ENCODE peak calls at places on chromosome 10, in eight cellular contexts. One of them, this sample, is unnamed. For H3K9me3, the result is how much of the 10 kb centered on the place peaks cover.

GRCh38 chr10:25026463-25026862 is 10.1 kb downstream of the THNSL1 start:
- DNase-seq in CD4-positive, alpha-beta T cell: no peak
- DNase-seq in MM.1S: peak
- DNase-seq in CD8-positive, alpha-beta memory T cell: no peak
- DNase-seq in body of pancreas: no peak
- DNase-seq in Karpas-422: no peak
- DNase-seq in tibial nerve: no peak
- DNase-seq in effector memory CD4-positive, alpha-beta T cell: no peak
- DNase-seq in this sample: no peak

GRCh38 chr10:118472415-118472814 is 123.0 kb downstream of the PRLHR start:
- DNase-seq in CD4-positive, alpha-beta T cell: no peak
- DNase-seq in MM.1S: no peak
- DNase-seq in CD8-positive, alpha-beta memory T cell: no peak
- DNase-seq in body of pancreas: no peak
- DNase-seq in Karpas-422: no peak
- DNase-seq in tibial nerve: no peak
- DNase-seq in effector memory CD4-positive, alpha-beta T cell: no peak
- DNase-seq in this sample: no peak

GRCh38 chr10:63115732-63116383 is 17.3 kb upstream of the NRBF2 start:
- DNase-seq in CD4-positive, alpha-beta T cell: no peak
- DNase-seq in MM.1S: no peak
- DNase-seq in CD8-positive, alpha-beta memory T cell: no peak
- DNase-seq in body of pancreas: peak
- DNase-seq in Karpas-422: no peak
- DNase-seq in tibial nerve: peak
- DNase-seq in effector memory CD4-positive, alpha-beta T cell: no peak
- DNase-seq in this sample: no peak

GRCh38 chr10:24952146-24952700 is at the start of gene PRTFDC1:
- DNase-seq in CD4-positive, alpha-beta T cell: peak
- DNase-seq in MM.1S: no peak
- DNase-seq in CD8-positive, alpha-beta memory T cell: peak
- DNase-seq in body of pancreas: peak
- DNase-seq in Karpas-422: no peak
- DNase-seq in tibial nerve: peak
- DNase-seq in effector memory CD4-positive, alpha-beta T cell: no peak
- DNase-seq in this sample: no peak

GRCh38 chr10:60266513-60266912 is 123.2 kb downstream of the ANK3 start:
- DNase-seq in CD4-positive, alpha-beta T cell: no peak
- DNase-seq in MM.1S: peak
- DNase-seq in CD8-positive, alpha-beta memory T cell: no peak
- DNase-seq in body of pancreas: no peak
- DNase-seq in Karpas-422: no peak
- DNase-seq in tibial nerve: no peak
- DNase-seq in effector memory CD4-positive, alpha-beta T cell: no peak
- DNase-seq in this sample: no peak

GRCh38 chr10:16155761-16156322 is 281.0 kb upstream of the PTER start:
- DNase-seq in CD4-positive, alpha-beta T cell: no peak
- DNase-seq in MM.1S: no peak
- DNase-seq in CD8-positive, alpha-beta memory T cell: no peak
- DNase-seq in body of pancreas: no peak
- DNase-seq in Karpas-422: no peak
- DNase-seq in tibial nerve: no peak
- DNase-seq in effector memory CD4-positive, alpha-beta T cell: no peak
- DNase-seq in this sample: no peak

GRCh38 chr10:4802711-4803487 is 23.1 kb upstream of the AKR1E2 start:
- DNase-seq in CD4-positive, alpha-beta T cell: no peak
- DNase-seq in MM.1S: no peak
- DNase-seq in CD8-positive, alpha-beta memory T cell: no peak
- DNase-seq in body of pancreas: no peak
- DNase-seq in Karpas-422: no peak
- DNase-seq in tibial nerve: no peak
- DNase-seq in effector memory CD4-positive, alpha-beta T cell: no peak
- DNase-seq in this sample: no peak

GRCh38 chr10:44968887-44969400 is 9.3 kb downstream of the RASSF4 start:
- DNase-seq in CD4-positive, alpha-beta T cell: no peak
- DNase-seq in MM.1S: no peak
- DNase-seq in CD8-positive, alpha-beta memory T cell: no peak
- DNase-seq in body of pancreas: no peak
- DNase-seq in Karpas-422: no peak
- DNase-seq in tibial nerve: no peak
- DNase-seq in effector memory CD4-positive, alpha-beta T cell: no peak
- DNase-seq in this sample: no peak

GRCh38 chr10:110724937-110725336 is 80.8 kb downstream of the RBM20 start:
- DNase-seq in CD4-positive, alpha-beta T cell: no peak
- DNase-seq in MM.1S: no peak
- DNase-seq in CD8-positive, alpha-beta memory T cell: no peak
- DNase-seq in body of pancreas: no peak
- DNase-seq in Karpas-422: no peak
- DNase-seq in tibial nerve: no peak
- DNase-seq in effector memory CD4-positive, alpha-beta T cell: no peak
- DNase-seq in this sample: no peak

GRCh38 chr10:12777840-12778585 is 223.5 kb downstream of the CCDC3 start:
- DNase-seq in CD4-positive, alpha-beta T cell: no peak
- DNase-seq in MM.1S: no peak
- DNase-seq in CD8-positive, alpha-beta memory T cell: no peak
- DNase-seq in body of pancreas: no peak
- DNase-seq in Karpas-422: no peak
- DNase-seq in tibial nerve: no peak
- DNase-seq in effector memory CD4-positive, alpha-beta T cell: no peak
- DNase-seq in this sample: no peak

GRCh38 chr10:69279110-69279509 is 814 bp downstream of the HK1 start:
- DNase-seq in CD4-positive, alpha-beta T cell: no peak
- DNase-seq in MM.1S: no peak
- DNase-seq in CD8-positive, alpha-beta memory T cell: no peak
- DNase-seq in body of pancreas: no peak
- DNase-seq in Karpas-422: peak
- DNase-seq in tibial nerve: no peak
- DNase-seq in effector memory CD4-positive, alpha-beta T cell: no peak
- DNase-seq in this sample: no peak

GRCh38 chr10:68647928-68648327 is 73.1 kb upstream of the CCAR1 start:
- DNase-seq in CD4-positive, alpha-beta T cell: no peak
- DNase-seq in MM.1S: no peak
- DNase-seq in CD8-positive, alpha-beta memory T cell: no peak
- DNase-seq in body of pancreas: no peak
- DNase-seq in Karpas-422: no peak
- DNase-seq in tibial nerve: no peak
- DNase-seq in effector memory CD4-positive, alpha-beta T cell: no peak
- DNase-seq in this sample: no peak

GRCh38 chr10:31754803-31755624 is 173.6 kb downstream of the ARHGAP12 start:
- DNase-seq in CD4-positive, alpha-beta T cell: no peak
- DNase-seq in MM.1S: no peak
- DNase-seq in CD8-positive, alpha-beta memory T cell: no peak
- DNase-seq in body of pancreas: peak
- DNase-seq in Karpas-422: no peak
- DNase-seq in tibial nerve: no peak
- DNase-seq in effector memory CD4-positive, alpha-beta T cell: no peak
- DNase-seq in this sample: no peak

GRCh38 chr10:62632071-62632809 is 172.3 kb upstream of the ADO start:
- DNase-seq in CD4-positive, alpha-beta T cell: peak
- DNase-seq in MM.1S: no peak
- DNase-seq in CD8-positive, alpha-beta memory T cell: peak
- DNase-seq in body of pancreas: no peak
- DNase-seq in Karpas-422: peak
- DNase-seq in tibial nerve: peak
- DNase-seq in effector memory CD4-positive, alpha-beta T cell: peak
- DNase-seq in this sample: no peak

GRCh38 chr10:15320118-15320517 is 51.0 kb downstream of the FAM171A1 start:
- DNase-seq in CD4-positive, alpha-beta T cell: no peak
- DNase-seq in MM.1S: no peak
- DNase-seq in CD8-positive, alpha-beta memory T cell: no peak
- DNase-seq in body of pancreas: no peak
- DNase-seq in Karpas-422: no peak
- DNase-seq in tibial nerve: no peak
- DNase-seq in effector memory CD4-positive, alpha-beta T cell: no peak
- DNase-seq in this sample: no peak

GRCh38 chr10:63703113-63703670 is 182.0 kb downstream of the REEP3 start:
- DNase-seq in CD4-positive, alpha-beta T cell: no peak
- DNase-seq in MM.1S: no peak
- DNase-seq in CD8-positive, alpha-beta memory T cell: no peak
- DNase-seq in body of pancreas: peak
- DNase-seq in Karpas-422: peak
- DNase-seq in tibial nerve: no peak
- DNase-seq in effector memory CD4-positive, alpha-beta T cell: no peak
- DNase-seq in this sample: no peak

GRCh38 chr10:73414230-73414981 is 548 bp upstream of the ANXA7 start:
- DNase-seq in CD4-positive, alpha-beta T cell: no peak
- DNase-seq in MM.1S: peak
- DNase-seq in CD8-positive, alpha-beta memory T cell: peak
- DNase-seq in body of pancreas: no peak
- DNase-seq in Karpas-422: peak
- DNase-seq in tibial nerve: no peak
- DNase-seq in effector memory CD4-positive, alpha-beta T cell: no peak
- DNase-seq in this sample: no peak

GRCh38 chr10:91816986-91817385 is 18.8 kb downstream of the TNKS2 start:
- DNase-seq in CD4-positive, alpha-beta T cell: no peak
- DNase-seq in MM.1S: no peak
- DNase-seq in CD8-positive, alpha-beta memory T cell: no peak
- DNase-seq in body of pancreas: no peak
- DNase-seq in Karpas-422: no peak
- DNase-seq in tibial nerve: no peak
- DNase-seq in effector memory CD4-positive, alpha-beta T cell: no peak
- DNase-seq in this sample: no peak

GRCh38 chr10:8233832-8234259 is 179.4 kb downstream of the GATA3 start:
- DNase-seq in CD4-positive, alpha-beta T cell: no peak
- DNase-seq in MM.1S: no peak
- DNase-seq in CD8-positive, alpha-beta memory T cell: no peak
- DNase-seq in body of pancreas: no peak
- DNase-seq in Karpas-422: no peak
- DNase-seq in tibial nerve: no peak
- DNase-seq in effector memory CD4-positive, alpha-beta T cell: no peak
- DNase-seq in this sample: no peak

GRCh38 chr10:119025336-119025735 is 4.2 kb upstream of the NANOS1 start:
- DNase-seq in CD4-positive, alpha-beta T cell: no peak
- DNase-seq in MM.1S: no peak
- DNase-seq in CD8-positive, alpha-beta memory T cell: no peak
- DNase-seq in body of pancreas: peak
- DNase-seq in Karpas-422: no peak
- DNase-seq in tibial nerve: no peak
- DNase-seq in effector memory CD4-positive, alpha-beta T cell: no peak
- DNase-seq in this sample: no peak

GRCh38 chr10:73876157-73876556 is 1.8 kb upstream of the CAMK2G start:
- DNase-seq in CD4-positive, alpha-beta T cell: no peak
- DNase-seq in MM.1S: no peak
- DNase-seq in CD8-positive, alpha-beta memory T cell: no peak
- DNase-seq in body of pancreas: no peak
- DNase-seq in Karpas-422: no peak
- DNase-seq in tibial nerve: no peak
- DNase-seq in effector memory CD4-positive, alpha-beta T cell: no peak
- DNase-seq in this sample: no peak

GRCh38 chr10:131244836-131245235 is 66.7 kb downstream of the TCERG1L start:
- DNase-seq in CD4-positive, alpha-beta T cell: no peak
- DNase-seq in MM.1S: no peak
- DNase-seq in CD8-positive, alpha-beta memory T cell: no peak
- DNase-seq in body of pancreas: no peak
- DNase-seq in Karpas-422: no peak
- DNase-seq in tibial nerve: no peak
- DNase-seq in effector memory CD4-positive, alpha-beta T cell: no peak
- DNase-seq in this sample: no peak
- H3K9me3 ChIP-seq in CD4-positive, alpha-beta T cell: under half
- H3K9me3 ChIP-seq in MM.1S: under half
- H3K9me3 ChIP-seq in CD8-positive, alpha-beta memory T cell: under half
- H3K9me3 ChIP-seq in body of pancreas: under half
- H3K9me3 ChIP-seq in Karpas-422: under half
- H3K9me3 ChIP-seq in tibial nerve: under half
- H3K9me3 ChIP-seq in effector memory CD4-positive, alpha-beta T cell: under half
- H3K9me3 ChIP-seq in this sample: under half

GRCh38 chr10:130480491-130480890 is 344.3 kb downstream of the GLRX3 start:
- DNase-seq in CD4-positive, alpha-beta T cell: no peak
- DNase-seq in MM.1S: no peak
- DNase-seq in CD8-positive, alpha-beta memory T cell: no peak
- DNase-seq in body of pancreas: no peak
- DNase-seq in Karpas-422: no peak
- DNase-seq in tibial nerve: no peak
- DNase-seq in effector memory CD4-positive, alpha-beta T cell: no peak
- DNase-seq in this sample: no peak

GRCh38 chr10:130481076-130481930 is 345.1 kb downstream of the GLRX3 start:
- DNase-seq in CD4-positive, alpha-beta T cell: no peak
- DNase-seq in MM.1S: no peak
- DNase-seq in CD8-positive, alpha-beta memory T cell: no peak
- DNase-seq in body of pancreas: no peak
- DNase-seq in Karpas-422: no peak
- DNase-seq in tibial nerve: no peak
- DNase-seq in effector memory CD4-positive, alpha-beta T cell: no peak
- DNase-seq in this sample: no peak

GRCh38 chr10:130479906-130480305 is 343.7 kb downstream of the GLRX3 start:
- DNase-seq in CD4-positive, alpha-beta T cell: no peak
- DNase-seq in MM.1S: no peak
- DNase-seq in CD8-positive, alpha-beta memory T cell: no peak
- DNase-seq in body of pancreas: no peak
- DNase-seq in Karpas-422: no peak
- DNase-seq in tibial nerve: no peak
- DNase-seq in effector memory CD4-positive, alpha-beta T cell: no peak
- DNase-seq in this sample: no peak

GRCh38 chr10:130477360-130477759 is 341.2 kb downstream of the GLRX3 start:
- DNase-seq in CD4-positive, alpha-beta T cell: no peak
- DNase-seq in MM.1S: no peak
- DNase-seq in CD8-positive, alpha-beta memory T cell: no peak
- DNase-seq in body of pancreas: no peak
- DNase-seq in Karpas-422: no peak
- DNase-seq in tibial nerve: no peak
- DNase-seq in effector memory CD4-positive, alpha-beta T cell: no peak
- DNase-seq in this sample: no peak

GRCh38 chr10:130479146-130479545 is 343.0 kb downstream of the GLRX3 start:
- DNase-seq in CD4-positive, alpha-beta T cell: no peak
- DNase-seq in MM.1S: no peak
- DNase-seq in CD8-positive, alpha-beta memory T cell: no peak
- DNase-seq in body of pancreas: no peak
- DNase-seq in Karpas-422: no peak
- DNase-seq in tibial nerve: no peak
- DNase-seq in effector memory CD4-positive, alpha-beta T cell: no peak
- DNase-seq in this sample: no peak
- H3K9me3 ChIP-seq in CD4-positive, alpha-beta T cell: under half
- H3K9me3 ChIP-seq in MM.1S: under half
- H3K9me3 ChIP-seq in CD8-positive, alpha-beta memory T cell: under half
- H3K9me3 ChIP-seq in body of pancreas: under half
- H3K9me3 ChIP-seq in Karpas-422: under half
- H3K9me3 ChIP-seq in tibial nerve: under half
- H3K9me3 ChIP-seq in effector memory CD4-positive, alpha-beta T cell: under half
- H3K9me3 ChIP-seq in this sample: under half

GRCh38 chr10:132786529-132787252 is 744 bp upstream of the NKX6-2 start:
- DNase-seq in CD4-positive, alpha-beta T cell: no peak
- DNase-seq in MM.1S: no peak
- DNase-seq in CD8-positive, alpha-beta memory T cell: no peak
- DNase-seq in body of pancreas: no peak
- DNase-seq in Karpas-422: no peak
- DNase-seq in tibial nerve: no peak
- DNase-seq in effector memory CD4-positive, alpha-beta T cell: no peak
- DNase-seq in this sample: no peak
- H3K9me3 ChIP-seq in CD4-positive, alpha-beta T cell: under half
- H3K9me3 ChIP-seq in MM.1S: under half
- H3K9me3 ChIP-seq in CD8-positive, alpha-beta memory T cell: under half
- H3K9me3 ChIP-seq in body of pancreas: under half
- H3K9me3 ChIP-seq in Karpas-422: under half
- H3K9me3 ChIP-seq in tibial nerve: under half
- H3K9me3 ChIP-seq in effector memory CD4-positive, alpha-beta T cell: under half
- H3K9me3 ChIP-seq in this sample: under half

GRCh38 chr10:10330481-10330880 is 687.2 kb upstream of the CELF2 start:
- DNase-seq in CD4-positive, alpha-beta T cell: no peak
- DNase-seq in MM.1S: no peak
- DNase-seq in CD8-positive, alpha-beta memory T cell: no peak
- DNase-seq in body of pancreas: no peak
- DNase-seq in Karpas-422: no peak
- DNase-seq in tibial nerve: no peak
- DNase-seq in effector memory CD4-positive, alpha-beta T cell: no peak
- DNase-seq in this sample: no peak
- H3K9me3 ChIP-seq in CD4-positive, alpha-beta T cell: under half
- H3K9me3 ChIP-seq in MM.1S: under half
- H3K9me3 ChIP-seq in CD8-positive, alpha-beta memory T cell: under half
- H3K9me3 ChIP-seq in body of pancreas: under half
- H3K9me3 ChIP-seq in Karpas-422: under half
- H3K9me3 ChIP-seq in tibial nerve: under half
- H3K9me3 ChIP-seq in effector memory CD4-positive, alpha-beta T cell: under half
- H3K9me3 ChIP-seq in this sample: under half

GRCh38 chr10:57222129-57222528 is 861.1 kb upstream of the ZWINT start:
- DNase-seq in CD4-positive, alpha-beta T cell: no peak
- DNase-seq in MM.1S: no peak
- DNase-seq in CD8-positive, alpha-beta memory T cell: no peak
- DNase-seq in body of pancreas: no peak
- DNase-seq in Karpas-422: no peak
- DNase-seq in tibial nerve: no peak
- DNase-seq in effector memory CD4-positive, alpha-beta T cell: no peak
- DNase-seq in this sample: no peak
- H3K9me3 ChIP-seq in CD4-positive, alpha-beta T cell: under half
- H3K9me3 ChIP-seq in MM.1S: under half
- H3K9me3 ChIP-seq in CD8-positive, alpha-beta memory T cell: under half
- H3K9me3 ChIP-seq in body of pancreas: under half
- H3K9me3 ChIP-seq in Karpas-422: under half
- H3K9me3 ChIP-seq in tibial nerve: under half
- H3K9me3 ChIP-seq in effector memory CD4-positive, alpha-beta T cell: under half
- H3K9me3 ChIP-seq in this sample: under half